ENCODE peak calls at places on chromosome 11, in ten cellular contexts. One of them, this sample, is unnamed.

GRCh38 chr11:76947790-76948189 is 86.4 kb upstream of the B3GNT6 start:
- DNase-seq in fibroblast of pulmonary artery: no peak
- DNase-seq in gastrocnemius medialis: no peak
- DNase-seq in AG04450: no peak
- DNase-seq in HepG2: no peak
- DNase-seq in upper lobe of right lung: no peak
- DNase-seq in psoas muscle: no peak
- DNase-seq in uterus: no peak
- DNase-seq in astrocyte of the cerebellum: no peak
- DNase-seq in endodermal cell: no peak
- DNase-seq in this sample: no peak

GRCh38 chr11:46380340-46381045 is 976 bp upstream of the MDK start:
- DNase-seq in fibroblast of pulmonary artery: peak; percentile 49
- DNase-seq in gastrocnemius medialis: peak; percentile 53
- DNase-seq in AG04450: no peak
- DNase-seq in HepG2: peak; percentile 78
- DNase-seq in upper lobe of right lung: peak; percentile 87
- DNase-seq in psoas muscle: peak; percentile 77
- DNase-seq in uterus: peak; percentile 69
- DNase-seq in astrocyte of the cerebellum: no peak
- DNase-seq in endodermal cell: peak; percentile 96
- DNase-seq in this sample: peak; percentile 85

GRCh38 chr11:115272925-115273324 is 231.3 kb downstream of the CADM1 start:
- DNase-seq in fibroblast of pulmonary artery: no peak
- DNase-seq in gastrocnemius medialis: no peak
- DNase-seq in AG04450: no peak
- DNase-seq in HepG2: no peak
- DNase-seq in upper lobe of right lung: no peak
- DNase-seq in psoas muscle: no peak
- DNase-seq in uterus: no peak
- DNase-seq in astrocyte of the cerebellum: no peak
- DNase-seq in endodermal cell: no peak
- DNase-seq in this sample: no peak

GRCh38 chr11:134118016-134118415 is 49.1 kb downstream of the JAM3 start:
- DNase-seq in fibroblast of pulmonary artery: no peak
- DNase-seq in gastrocnemius medialis: no peak
- DNase-seq in AG04450: no peak
- DNase-seq in HepG2: no peak
- DNase-seq in upper lobe of right lung: no peak
- DNase-seq in psoas muscle: no peak
- DNase-seq in uterus: no peak
- DNase-seq in astrocyte of the cerebellum: no peak
- DNase-seq in endodermal cell: no peak
- DNase-seq in this sample: no peak

GRCh38 chr11:128133501-128133900 is 453.9 kb downstream of the ETS1 start:
- DNase-seq in fibroblast of pulmonary artery: no peak
- DNase-seq in gastrocnemius medialis: no peak
- DNase-seq in AG04450: no peak
- DNase-seq in HepG2: no peak
- DNase-seq in upper lobe of right lung: no peak
- DNase-seq in psoas muscle: no peak
- DNase-seq in uterus: no peak
- DNase-seq in astrocyte of the cerebellum: no peak
- DNase-seq in endodermal cell: no peak
- DNase-seq in this sample: no peak

GRCh38 chr11:61480936-61481335 is 27.6 kb upstream of the LRRC10B start:
- DNase-seq in fibroblast of pulmonary artery: peak; percentile 34
- DNase-seq in gastrocnemius medialis: no peak
- DNase-seq in AG04450: no peak
- DNase-seq in HepG2: no peak
- DNase-seq in upper lobe of right lung: no peak
- DNase-seq in psoas muscle: no peak
- DNase-seq in uterus: no peak
- DNase-seq in astrocyte of the cerebellum: no peak
- DNase-seq in endodermal cell: peak; percentile 93
- DNase-seq in this sample: no peak

GRCh38 chr11:64088159-64089026 is 52.7 kb downstream of the FLRT1 start:
- DNase-seq in fibroblast of pulmonary artery: no peak
- DNase-seq in gastrocnemius medialis: no peak
- DNase-seq in AG04450: no peak
- DNase-seq in HepG2: peak; percentile 45
- DNase-seq in upper lobe of right lung: no peak
- DNase-seq in psoas muscle: no peak
- DNase-seq in uterus: no peak
- DNase-seq in astrocyte of the cerebellum: no peak
- DNase-seq in endodermal cell: peak; percentile 89
- DNase-seq in this sample: no peak

GRCh38 chr11:68383976-68384501 is 71.6 kb downstream of the LRP5 start:
- DNase-seq in fibroblast of pulmonary artery: peak; percentile 54
- DNase-seq in gastrocnemius medialis: peak; percentile 45
- DNase-seq in AG04450: peak; percentile 11
- DNase-seq in HepG2: peak; percentile 43
- DNase-seq in upper lobe of right lung: no peak
- DNase-seq in psoas muscle: peak; percentile 80
- DNase-seq in uterus: peak; percentile 63
- DNase-seq in astrocyte of the cerebellum: no peak
- DNase-seq in endodermal cell: peak; percentile 94
- DNase-seq in this sample: peak; percentile 83

GRCh38 chr11:63866211-63866610 is 27.3 kb downstream of the MARK2 start:
- DNase-seq in fibroblast of pulmonary artery: peak; percentile 68
- DNase-seq in gastrocnemius medialis: peak; percentile 46
- DNase-seq in AG04450: no peak
- DNase-seq in HepG2: no peak
- DNase-seq in upper lobe of right lung: peak; percentile 71
- DNase-seq in psoas muscle: peak; percentile 62
- DNase-seq in uterus: no peak
- DNase-seq in astrocyte of the cerebellum: peak; percentile 54
- DNase-seq in endodermal cell: no peak
- DNase-seq in this sample: peak; percentile 84

GRCh38 chr11:86408845-86409244 is 34.2 kb downstream of the CCDC81 start:
- DNase-seq in fibroblast of pulmonary artery: peak; percentile 7
- DNase-seq in gastrocnemius medialis: no peak
- DNase-seq in AG04450: no peak
- DNase-seq in HepG2: no peak
- DNase-seq in upper lobe of right lung: no peak
- DNase-seq in psoas muscle: no peak
- DNase-seq in uterus: no peak
- DNase-seq in astrocyte of the cerebellum: no peak
- DNase-seq in endodermal cell: no peak
- DNase-seq in this sample: no peak
- TF ChIP-seq CTCF in fibroblast of pulmonary artery: peak; percentile 42
- TF ChIP-seq CTCF in gastrocnemius medialis: no peak
- TF ChIP-seq CTCF in AG04450: peak; percentile 63
- TF ChIP-seq CTCF in HepG2: no peak
- TF ChIP-seq CTCF in upper lobe of right lung: no peak
- TF ChIP-seq CTCF in psoas muscle: no peak
- TF ChIP-seq CTCF in uterus: no peak
- TF ChIP-seq CTCF in astrocyte of the cerebellum: peak; percentile 52
- TF ChIP-seq CTCF in endodermal cell: peak; percentile 74
- TF ChIP-seq CTCF in this sample: no peak

GRCh38 chr11:36157151-36157519 is 132.1 kb downstream of the COMMD9 start:
- DNase-seq in fibroblast of pulmonary artery: peak; percentile 55
- DNase-seq in gastrocnemius medialis: no peak
- DNase-seq in AG04450: no peak
- DNase-seq in HepG2: no peak
- DNase-seq in upper lobe of right lung: no peak
- DNase-seq in psoas muscle: no peak
- DNase-seq in uterus: no peak
- DNase-seq in astrocyte of the cerebellum: no peak
- DNase-seq in endodermal cell: no peak
- DNase-seq in this sample: no peak

GRCh38 chr11:36153581-36153980 is 135.6 kb downstream of the COMMD9 start:
- DNase-seq in fibroblast of pulmonary artery: no peak
- DNase-seq in gastrocnemius medialis: no peak
- DNase-seq in AG04450: no peak
- DNase-seq in HepG2: no peak
- DNase-seq in upper lobe of right lung: no peak
- DNase-seq in psoas muscle: no peak
- DNase-seq in uterus: no peak
- DNase-seq in astrocyte of the cerebellum: no peak
- DNase-seq in endodermal cell: no peak
- DNase-seq in this sample: no peak

GRCh38 chr11:36155301-36155700 is 133.9 kb downstream of the COMMD9 start:
- DNase-seq in fibroblast of pulmonary artery: no peak
- DNase-seq in gastrocnemius medialis: no peak
- DNase-seq in AG04450: no peak
- DNase-seq in HepG2: no peak
- DNase-seq in upper lobe of right lung: no peak
- DNase-seq in psoas muscle: no peak
- DNase-seq in uterus: peak; percentile 35
- DNase-seq in astrocyte of the cerebellum: no peak
- DNase-seq in endodermal cell: no peak
- DNase-seq in this sample: no peak

GRCh38 chr11:36156486-36157150 is 132.6 kb downstream of the COMMD9 start:
- DNase-seq in fibroblast of pulmonary artery: peak; percentile 57
- DNase-seq in gastrocnemius medialis: no peak
- DNase-seq in AG04450: no peak
- DNase-seq in HepG2: no peak
- DNase-seq in upper lobe of right lung: no peak
- DNase-seq in psoas muscle: no peak
- DNase-seq in uterus: peak; percentile 33
- DNase-seq in astrocyte of the cerebellum: no peak
- DNase-seq in endodermal cell: no peak
- DNase-seq in this sample: no peak

GRCh38 chr11:36155770-36156485 is 133.3 kb downstream of the COMMD9 start:
- DNase-seq in fibroblast of pulmonary artery: no peak
- DNase-seq in gastrocnemius medialis: no peak
- DNase-seq in AG04450: peak; percentile 37
- DNase-seq in HepG2: no peak
- DNase-seq in upper lobe of right lung: no peak
- DNase-seq in psoas muscle: no peak
- DNase-seq in uterus: no peak
- DNase-seq in astrocyte of the cerebellum: no peak
- DNase-seq in endodermal cell: peak; percentile 53
- DNase-seq in this sample: no peak
- TF ChIP-seq CTCF in fibroblast of pulmonary artery: no peak
- TF ChIP-seq CTCF in gastrocnemius medialis: no peak
- TF ChIP-seq CTCF in AG04450: peak; percentile 29
- TF ChIP-seq CTCF in HepG2: no peak
- TF ChIP-seq CTCF in upper lobe of right lung: no peak
- TF ChIP-seq CTCF in psoas muscle: no peak
- TF ChIP-seq CTCF in uterus: no peak
- TF ChIP-seq CTCF in astrocyte of the cerebellum: peak; percentile 15
- TF ChIP-seq CTCF in endodermal cell: peak; percentile 46
- TF ChIP-seq CTCF in this sample: no peak

GRCh38 chr11:31050061-31050790 is 319.3 kb downstream of the DCDC1 start:
- DNase-seq in fibroblast of pulmonary artery: no peak
- DNase-seq in gastrocnemius medialis: no peak
- DNase-seq in AG04450: no peak
- DNase-seq in HepG2: no peak
- DNase-seq in upper lobe of right lung: no peak
- DNase-seq in psoas muscle: peak; percentile 40
- DNase-seq in uterus: no peak
- DNase-seq in astrocyte of the cerebellum: no peak
- DNase-seq in endodermal cell: peak; percentile 84
- DNase-seq in this sample: no peak

DNA sequence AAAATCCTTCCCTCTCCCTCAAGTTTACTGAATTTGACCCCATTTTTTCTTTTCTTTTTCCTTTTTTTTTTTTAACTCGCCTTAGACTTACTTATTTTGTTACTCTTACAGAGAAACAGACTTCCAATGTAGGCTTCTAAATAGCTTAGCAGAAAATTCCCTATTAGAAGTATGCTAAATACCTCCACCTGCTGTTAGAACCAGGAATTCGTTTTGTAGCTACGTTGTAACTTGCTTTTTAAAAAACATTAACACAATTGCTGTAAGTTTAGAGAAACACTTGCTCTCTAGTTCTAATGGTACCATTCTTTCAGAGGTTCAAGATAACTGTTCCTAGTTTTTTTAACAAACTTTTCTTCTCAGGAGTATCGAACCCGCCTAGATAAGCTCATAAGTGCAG is 324.2 kb downstream of the DCDC1 start:
- DNase-seq in fibroblast of pulmonary artery: peak; percentile 43
- DNase-seq in gastrocnemius medialis: no peak
- DNase-seq in AG04450: no peak
- DNase-seq in HepG2: peak; percentile 27
- DNase-seq in upper lobe of right lung: no peak
- DNase-seq in psoas muscle: no peak
- DNase-seq in uterus: no peak
- DNase-seq in astrocyte of the cerebellum: peak; percentile 11
- DNase-seq in endodermal cell: no peak
- DNase-seq in this sample: no peak
- TF ChIP-seq CTCF in fibroblast of pulmonary artery: peak; percentile 40
- TF ChIP-seq CTCF in gastrocnemius medialis: no peak
- TF ChIP-seq CTCF in AG04450: peak; percentile 22
- TF ChIP-seq CTCF in HepG2: peak; percentile 50
- TF ChIP-seq CTCF in upper lobe of right lung: no peak
- TF ChIP-seq CTCF in psoas muscle: no peak
- TF ChIP-seq CTCF in uterus: no peak
- TF ChIP-seq CTCF in astrocyte of the cerebellum: peak; percentile 21
- TF ChIP-seq CTCF in endodermal cell: peak; percentile 81
- TF ChIP-seq CTCF in this sample: peak; percentile 33

GRCh38 chr11:75214411-75214821 is 26.2 kb upstream of the TPBGL start:
- DNase-seq in fibroblast of pulmonary artery: peak; percentile 86
- DNase-seq in gastrocnemius medialis: no peak
- DNase-seq in AG04450: peak; percentile 32
- DNase-seq in HepG2: peak; percentile 82
- DNase-seq in upper lobe of right lung: peak; percentile 80
- DNase-seq in psoas muscle: peak; percentile 82
- DNase-seq in uterus: peak; percentile 60
- DNase-seq in astrocyte of the cerebellum: peak; percentile 68
- DNase-seq in endodermal cell: peak; percentile 99
- DNase-seq in this sample: peak; percentile 69
- TF ChIP-seq CTCF in fibroblast of pulmonary artery: peak; percentile 56
- TF ChIP-seq CTCF in gastrocnemius medialis: no peak
- TF ChIP-seq CTCF in AG04450: peak; percentile 57
- TF ChIP-seq CTCF in HepG2: peak; percentile 53
- TF ChIP-seq CTCF in upper lobe of right lung: peak; percentile 26
- TF ChIP-seq CTCF in psoas muscle: no peak
- TF ChIP-seq CTCF in uterus: no peak
- TF ChIP-seq CTCF in astrocyte of the cerebellum: peak; percentile 60
- TF ChIP-seq CTCF in endodermal cell: peak; percentile 79
- TF ChIP-seq CTCF in this sample: no peak

DNA sequence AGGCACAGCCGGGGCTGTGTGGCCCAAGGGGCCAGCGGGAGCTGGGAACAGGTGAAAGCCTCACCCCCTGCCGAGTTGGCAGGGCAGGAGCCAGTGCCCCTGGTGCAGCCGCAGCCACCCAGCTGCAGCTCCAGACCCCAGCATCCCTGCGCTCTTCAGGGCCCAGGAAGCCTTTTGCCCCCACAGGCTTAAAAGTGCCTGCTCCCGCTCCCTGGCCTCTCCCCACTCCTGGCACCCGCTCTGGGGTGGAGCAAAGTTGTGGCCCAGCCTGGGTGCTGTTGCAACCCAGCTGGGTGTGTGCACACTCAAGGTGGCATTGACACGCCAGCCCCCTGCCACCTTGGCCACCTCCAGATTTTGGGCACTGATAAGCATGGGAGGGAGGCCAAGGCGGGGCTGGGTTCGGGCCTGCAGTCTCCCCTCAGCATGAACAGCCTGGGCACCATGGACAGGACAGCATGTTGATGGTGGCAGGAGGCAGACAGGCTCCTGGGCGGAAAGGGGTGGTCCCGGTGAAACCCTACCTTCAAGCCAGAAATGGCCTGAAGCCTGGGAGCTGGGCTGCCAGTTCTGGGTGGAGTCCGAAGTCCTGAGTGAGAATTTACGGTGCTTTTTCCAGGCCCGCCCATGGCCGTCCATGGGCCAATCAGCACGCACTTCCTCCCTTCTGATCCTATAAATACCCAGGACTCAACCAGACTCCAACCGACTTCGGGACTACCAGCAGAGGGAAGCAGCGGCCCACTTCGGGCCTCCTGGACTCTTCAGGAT is 23.5 kb upstream of the RNASEH2C start:
- DNase-seq in fibroblast of pulmonary artery: peak; percentile 39
- DNase-seq in gastrocnemius medialis: peak; percentile 19
- DNase-seq in AG04450: no peak
- DNase-seq in HepG2: peak; percentile 82
- DNase-seq in upper lobe of right lung: no peak
- DNase-seq in psoas muscle: no peak
- DNase-seq in uterus: no peak
- DNase-seq in astrocyte of the cerebellum: no peak
- DNase-seq in endodermal cell: peak; percentile 82
- DNase-seq in this sample: no peak
- TF ChIP-seq CTCF in fibroblast of pulmonary artery: peak; percentile 27
- TF ChIP-seq CTCF in gastrocnemius medialis: no peak
- TF ChIP-seq CTCF in AG04450: peak; percentile 7
- TF ChIP-seq CTCF in HepG2: peak; percentile 91
- TF ChIP-seq CTCF in upper lobe of right lung: peak; percentile 23
- TF ChIP-seq CTCF in psoas muscle: peak; percentile 29
- TF ChIP-seq CTCF in uterus: no peak
- TF ChIP-seq CTCF in astrocyte of the cerebellum: peak; percentile 28
- TF ChIP-seq CTCF in endodermal cell: peak; percentile 65
- TF ChIP-seq CTCF in this sample: no peak

This sample was measured in GM13977.